ENCODE peak calls at places on chromosomes 3 and 15, in seven cellular contexts. P is body of pancreas, E is heart left ventricle, A is IMR-90, G is stomach, H is NB4, X is spleen. M is an unnamed sample.

GRCh38 chr15:78302579-78302978 is 3.2 kb upstream of the SKIC8 start:
- DNase-seq in A (peak), G (no peak), P (no peak), X (no peak), E (no peak), H (peak), M (peak)

GRCh38 chr15:100812802-100813201 is 66.8 kb upstream of the ALDH1A3 start:
- DNase-seq in E (no peak), G (no peak), P (no peak), H (peak), A (no peak), X (no peak), M (no peak)

GRCh38 chr15:31328425-31328998 is 1.9 kb downstream of the KLF13 start:
- DNase-seq in A (peak), E (no peak), X (peak), P (peak), G (no peak), H (peak), M (peak)

GRCh38 chr3:156682963-156683362 is 8.6 kb downstream of the TIPARP start:
- DNase-seq in E (no peak), P (no peak), H (no peak), G (no peak), A (no peak), X (no peak), M (no peak)

GRCh38 chr3:81998139-81998755 is 236.8 kb upstream of the GBE1 start:
- DNase-seq in X (no peak), E (no peak), H (no peak), A (peak), G (no peak), P (peak), M (no peak)

GRCh38 chr3:190183121-190183520 is 62.4 kb upstream of the P3H2 start:
- DNase-seq in P (no peak), G (no peak), A (peak), E (no peak), H (no peak), X (no peak), M (no peak)

GRCh38 chr15:61750271-61751084 is 309.8 kb downstream of the VPS13C start:
- DNase-seq in H (no peak), A (no peak), P (peak), X (no peak), E (no peak), G (peak), M (no peak)

GRCh38 chr3:16671690-16672089 is 66.5 kb upstream of the DAZL start:
- DNase-seq in E (no peak), H (no peak), G (no peak), X (no peak), P (no peak), A (no peak), M (no peak)

GRCh38 chr3:111717601-111718000 is 122.5 kb upstream of the ZBED2 start:
- DNase-seq in G (peak), H (peak), E (no peak), P (peak), X (peak), A (peak), M (peak)

GRCh38 chr15:63800739-63801138 is 33.0 kb downstream of the HERC1 start:
- DNase-seq in H (no peak), X (no peak), E (no peak), A (no peak), G (no peak), P (no peak), M (peak)

GRCh38 chr3:125374501-125374995 is 577 bp downstream of the ZNF148 start:
- DNase-seq in H (peak), P (peak), E (peak), X (no peak), G (peak), A (peak), M (peak)
- TF ChIP-seq POLR2A in H (no peak), P (no peak), E (no peak), X (no peak), G (no peak), A (no peak), M (no peak)

GRCh38 chr3:184334470-184335158 is 2.8 kb upstream of the FAM131A start:
- DNase-seq in P (no peak), H (no peak), G (no peak), E (no peak), X (no peak), A (peak), M (peak)

GRCh38 chr3:184335291-184335660 is 2.1 kb upstream of the FAM131A start:
- DNase-seq in E (no peak), X (no peak), A (no peak), P (no peak), G (no peak), H (no peak), M (no peak)

GRCh38 chr3:184333190-184333589 is 4.2 kb upstream of the FAM131A start:
- DNase-seq in G (no peak), H (no peak), P (no peak), E (no peak), A (no peak), X (no peak), M (peak)

GRCh38 chr3:184333700-184334099 is 3.7 kb upstream of the FAM131A start:
- DNase-seq in P (no peak), H (no peak), A (no peak), E (no peak), X (no peak), G (no peak), M (no peak)

DNA sequence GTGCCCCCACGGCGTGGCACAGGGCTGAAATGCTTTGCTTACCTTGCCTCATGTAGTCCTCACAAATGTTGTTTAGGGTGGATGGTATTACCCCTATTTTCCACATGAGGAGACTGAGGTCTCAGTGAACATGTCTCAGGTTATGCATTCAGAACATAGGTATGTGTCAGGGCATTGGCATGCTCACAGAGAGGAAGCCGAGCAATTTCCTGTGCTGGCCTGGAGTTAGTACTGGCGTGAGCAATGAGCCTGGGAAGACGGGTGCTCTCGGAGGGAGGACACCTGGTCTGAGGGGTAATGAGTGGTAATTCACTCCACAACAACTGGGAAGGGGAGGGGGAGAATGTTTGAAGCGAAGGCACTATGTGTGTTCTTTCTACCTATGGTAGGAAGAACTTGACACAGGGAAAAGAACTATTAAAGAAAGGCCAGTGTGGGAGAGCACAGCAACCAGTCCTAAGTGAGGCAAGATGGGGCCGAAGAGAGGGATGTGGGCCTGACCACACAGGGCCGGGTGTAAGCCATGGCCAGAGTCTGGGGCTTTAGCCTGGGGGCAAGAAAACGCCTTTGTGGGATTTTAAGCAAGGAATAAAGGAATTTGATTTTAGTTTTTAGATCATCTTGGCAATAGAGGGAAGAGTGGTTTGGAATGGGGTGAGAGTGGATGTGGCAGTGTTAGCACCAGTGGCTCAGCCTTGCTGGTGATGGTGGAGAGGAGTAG is 4.9 kb upstream of the FAM131A start:
- DNase-seq in A (peak), P (no peak), G (no peak), H (no peak), X (no peak), E (no peak), M (no peak)
- TF ChIP-seq POLR2A in A (peak), P (no peak), G (no peak), H (no peak), X (no peak), E (no peak), M (no peak)

GRCh38 chr3:50154840-50155490 is at the start of gene SEMA3F:
- DNase-seq in X (peak), E (peak), G (peak), A (peak), P (peak), H (peak), M (peak)
- TF ChIP-seq POLR2A in X (no peak), E (peak), G (no peak), A (peak), P (peak), H (no peak), M (no peak)

DNA sequence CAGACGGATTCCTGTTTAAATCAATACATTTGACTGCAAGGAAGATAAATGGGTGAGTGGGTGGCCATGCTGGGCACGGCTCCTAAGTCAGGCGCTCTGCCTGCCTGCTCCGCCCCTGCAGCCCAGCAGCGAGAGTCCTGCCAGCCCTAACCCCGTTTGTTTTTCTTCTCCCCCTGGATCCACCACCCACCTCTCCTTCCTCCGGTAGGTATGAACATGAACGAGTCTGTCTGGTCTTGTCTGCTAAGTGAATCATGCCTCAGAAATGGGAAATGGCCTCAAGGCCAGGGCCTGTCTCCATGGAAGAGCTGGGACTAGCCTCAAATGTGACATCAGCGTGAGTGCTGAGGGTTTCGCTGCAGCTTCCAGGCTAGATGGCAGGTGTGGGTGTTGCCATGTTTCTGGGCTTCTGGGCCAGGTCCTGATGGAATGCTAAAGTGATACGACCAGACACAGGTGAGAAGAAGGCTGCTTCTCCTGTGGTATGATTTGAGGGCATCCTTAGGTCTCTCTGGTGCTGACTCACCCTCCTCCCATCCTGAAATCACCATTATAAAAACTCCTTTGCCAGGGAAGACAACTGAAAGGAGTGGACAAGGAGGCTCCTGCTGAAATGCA is 5.6 kb upstream of the FEM1B start:
- DNase-seq in H (no peak), X (no peak), P (no peak), E (no peak), G (no peak), A (peak), M (no peak)
- TF ChIP-seq POLR2A in H (no peak), X (no peak), P (no peak), E (no peak), G (no peak), A (no peak), M (no peak)

DNA sequence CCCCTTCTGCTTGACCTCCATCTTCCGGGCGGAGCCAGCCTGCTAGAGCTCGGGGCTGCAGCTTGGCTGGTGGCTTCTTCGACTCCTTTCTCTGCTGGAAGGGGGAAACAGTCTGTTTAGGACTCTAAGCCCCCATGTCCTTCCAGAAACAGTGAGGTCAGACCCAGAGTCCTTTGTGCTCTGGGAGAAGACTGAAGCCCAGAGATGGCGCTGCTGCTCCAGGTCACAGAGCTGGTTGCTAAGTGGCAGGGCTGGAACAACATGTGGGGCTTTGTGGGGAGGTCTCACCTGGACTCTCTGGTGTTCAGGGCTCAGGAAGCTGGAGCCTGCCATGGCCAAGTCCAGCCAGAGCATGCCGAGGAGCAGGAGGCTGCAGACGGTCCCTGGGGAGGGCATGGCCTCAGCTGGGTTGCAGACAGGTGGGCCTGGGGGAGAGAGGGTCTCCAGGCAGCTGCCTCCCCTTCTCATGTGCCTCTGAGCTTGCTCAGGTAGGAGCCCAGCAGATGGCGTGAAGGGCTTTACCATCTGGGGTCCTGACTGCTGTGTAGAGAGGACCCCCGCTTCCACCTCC is 2.9 kb downstream of the GHRL start:
- DNase-seq in X (no peak), E (no peak), P (no peak), A (no peak), H (no peak), G (no peak), M (no peak)
- TF ChIP-seq POLR2A in X (no peak), E (no peak), P (no peak), A (no peak), H (no peak), G (no peak), M (no peak)

M was measured in erythroblast.